ENCODE peak calls at places on chromosomes 16 and 17, in seven cellular contexts. I is T1000; D is Calu3; X is stimulated activated CD4-positive, alpha-beta T cell treated with anti-CD3 and anti-CD28 coated beads, Interleukin-4, amount 100 ng/mL, for 1 hour; L is HEK293T; A is erythroblast; N is activated naive CD4-positive, alpha-beta T cell. E is an unnamed sample.

GRCh38 chr16:82061861-82062525 is 26.9 kb downstream of the HSD17B2 start:
- DNase-seq in I (no peak), D (peak; percentile 59), X (no peak), L (peak; percentile 31), A (peak; percentile 55), N (no peak), E (peak; percentile 29)

GRCh38 chr17:42133461-42134041 is 10.9 kb downstream of the HSPB9 start:
- DNase-seq in I (no peak), D (no peak), X (no peak), L (no peak), A (peak; percentile 43), N (no peak), E (peak; percentile 25)

GRCh38 chr16:4700997-4701743 is 7.8 kb downstream of the NUDT16L1 start:
- DNase-seq in I (no peak), D (no peak), X (no peak), L (no peak), A (no peak), N (no peak), E (no peak)

GRCh38 chr17:42459256-42459982 is 741 bp downstream of the ATP6V0A1 start:
- DNase-seq in I (no peak), D (peak; percentile 70), X (peak; percentile 25), L (peak; percentile 52), A (peak; percentile 85), N (no peak), E (peak; percentile 51)

GRCh38 chr17:58317421-58318064 is 11.1 kb downstream of the TSPOAP1 start:
- DNase-seq in I (no peak), D (peak; percentile 61), X (peak; percentile 62), L (peak; percentile 81), A (peak; percentile 68), N (no peak), E (peak; percentile 83)

GRCh38 chr17:49843774-49844350 is 4.0 kb downstream of the TAC4 start:
- DNase-seq in I (no peak), D (peak; percentile 74), X (no peak), L (peak; percentile 54), A (peak; percentile 64), N (no peak), E (no peak)

GRCh38 chr16:27980076-27980775 is 83.3 kb downstream of the GSG1L start:
- DNase-seq in I (no peak), D (no peak), X (no peak), L (no peak), A (no peak), N (no peak), E (no peak)

GRCh38 chr17:7136266-7136877 is 21.8 kb upstream of the ASGR2 start:
- DNase-seq in I (peak; percentile 29), D (peak; percentile 63), X (peak; percentile 84), L (peak; percentile 59), A (peak; percentile 86), N (peak; percentile 45), E (peak; percentile 77)

GRCh38 chr17:74776044-74776962 is at the start of gene NAT9:
- DNase-seq in I (peak; percentile 98), D (peak; percentile 99), X (peak; percentile 100), L (peak; percentile 100), A (peak; percentile 99), N (peak; percentile 99), E (peak; percentile 99)

GRCh38 chr16:88347656-88348376 is 34.9 kb upstream of the ZNF469 start:
- DNase-seq in I (no peak), D (no peak), X (no peak), L (no peak), A (no peak), N (no peak), E (no peak)

GRCh38 chr17:49579522-49579921 is 3.9 kb downstream of the NXPH3 start:
- DNase-seq in I (no peak), D (no peak), X (no peak), L (no peak), A (no peak), N (no peak), E (no peak)

GRCh38 chr16:65068151-65068740 is 53.6 kb downstream of the CDH11 start:
- DNase-seq in I (no peak), D (no peak), X (no peak), L (no peak), A (no peak), N (no peak), E (no peak)

GRCh38 chr16:64305663-64306062 is 816.2 kb downstream of the CDH11 start:
- DNase-seq in I (no peak), D (no peak), X (no peak), L (no peak), A (no peak), N (no peak), E (no peak)

GRCh38 chr16:73572135-73572534 is 524.2 kb upstream of the ZFHX3 start:
- DNase-seq in I (no peak), D (peak; percentile 64), X (no peak), L (no peak), A (no peak), N (no peak), E (peak; percentile 56)

GRCh38 chr17:82647593-82648164 is 565 bp downstream of the WDR45B start:
- DNase-seq in I (no peak), D (peak; percentile 53), X (peak; percentile 59), L (peak; percentile 40), A (peak; percentile 54), N (no peak), E (peak; percentile 41)

GRCh38 chr17:57466042-57466471 is 209.7 kb downstream of the MSI2 start:
- DNase-seq in I (no peak), D (no peak), X (no peak), L (no peak), A (no peak), N (no peak), E (no peak)

GRCh38 chr16:88487920-88488842 is 35.1 kb downstream of the ZFPM1 start:
- DNase-seq in I (no peak), D (peak; percentile 77), X (no peak), L (no peak), A (peak; percentile 42), N (no peak), E (no peak)

E was measured in Daoy.